ENCODE peak calls at places on chromosomes 5 and 9, in four cellular contexts. F is stomach, V is K562, M is transverse colon. B is an unnamed sample.

GRCh38 chr5:126139086-126139485 is 284.1 kb upstream of the GRAMD2B start:
- DNase-seq in F (no peak), V (no peak), M (no peak), B (no peak)

GRCh38 chr9:81132796-81133195 is 556.6 kb downstream of the TLE1 start:
- DNase-seq in F (no peak), V (no peak), M (no peak), B (no peak)

GRCh38 chr5:61489574-61489973 is 157.5 kb downstream of the ZSWIM6 start:
- DNase-seq in F (no peak), V (no peak), M (no peak), B (no peak)

GRCh38 chr5:44809215-44809955 is 638 bp downstream of the MRPS30 start:
- DNase-seq in F (peak), V (peak), M (peak), B (peak)

GRCh38 chr9:69411931-69412740 is 87.1 kb downstream of the ENTREP1 start:
- DNase-seq in F (no peak), V (no peak), M (no peak), B (no peak)

GRCh38 chr5:34584165-34584564 is 72.0 kb upstream of the RAI14 start:
- DNase-seq in F (no peak), V (no peak), M (no peak), B (no peak)

GRCh38 chr5:115815006-115815692 is 1.3 kb downstream of the CDO1 start:
- DNase-seq in F (no peak), V (no peak), M (no peak), B (no peak)

GRCh38 chr9:133708770-133709611 is 29.2 kb downstream of the SARDH start:
- DNase-seq in F (no peak), V (peak), M (no peak), B (peak)

GRCh38 chr5:161546463-161547301 is at the start of gene GABRB2:
- DNase-seq in F (peak), V (peak), M (peak), B (peak)

GRCh38 chr5:62779010-62779422 is 200.4 kb downstream of the LRRC70 start:
- DNase-seq in F (no peak), V (peak), M (no peak), B (no peak)

GRCh38 chr5:172335721-172336120 is 52.2 kb upstream of the UBTD2 start:
- DNase-seq in F (no peak), V (no peak), M (no peak), B (no peak)

GRCh38 chr9:95852059-95853032 is 23.1 kb upstream of the ERCC6L2 start:
- DNase-seq in F (no peak), V (peak), M (no peak), B (no peak)

GRCh38 chr9:75200892-75201470 is 112.7 kb downstream of the OSTF1 start:
- DNase-seq in F (no peak), V (peak), M (no peak), B (no peak)

GRCh38 chr9:16679327-16679821 is 191.1 kb downstream of the BNC2 start:
- DNase-seq in F (no peak), V (no peak), M (no peak), B (no peak)

GRCh38 chr9:26975728-26976707 is 19.8 kb downstream of the IFT74 start:
- DNase-seq in F (peak), V (no peak), M (peak), B (no peak)

GRCh38 chr9:36045610-36046009 is 8.9 kb downstream of the RECK start:
- DNase-seq in F (no peak), V (no peak), M (no peak), B (no peak)

GRCh38 chr5:76341935-76342334 is 61.1 kb upstream of the IQGAP2 start:
- DNase-seq in F (peak), V (no peak), M (no peak), B (no peak)

GRCh38 chr5:76332102-76332501 is 71.0 kb upstream of the IQGAP2 start:
- DNase-seq in F (peak), V (no peak), M (peak), B (no peak)

GRCh38 chr5:76342474-76342873 is 60.6 kb upstream of the IQGAP2 start:
- DNase-seq in F (no peak), V (no peak), M (no peak), B (no peak)

GRCh38 chr5:76332620-76333170 is 70.4 kb upstream of the IQGAP2 start:
- DNase-seq in F (no peak), V (no peak), M (no peak), B (no peak)

GRCh38 chr5:76337949-76338589 is 65.0 kb upstream of the IQGAP2 start:
- DNase-seq in F (peak), V (peak), M (peak), B (no peak)
- TF ChIP-seq EP300 in F (no peak), V (peak), M (no peak), B (no peak)

GRCh38 chr5:80182802-80183645 is 72.8 kb downstream of the SERINC5 start:
- DNase-seq in F (no peak), V (no peak), M (peak), B (no peak)

GRCh38 chr5:80186634-80187033 is 69.2 kb downstream of the SERINC5 start:
- DNase-seq in F (peak), V (no peak), M (peak), B (no peak)

GRCh38 chr5:80184235-80185023 is 71.4 kb downstream of the SERINC5 start:
- DNase-seq in F (peak), V (peak), M (peak), B (no peak)

GRCh38 chr5:80187274-80187673 is 68.6 kb downstream of the SERINC5 start:
- DNase-seq in F (no peak), V (no peak), M (no peak), B (peak)

GRCh38 chr5:80185095-80185494 is 70.8 kb downstream of the SERINC5 start:
- DNase-seq in F (no peak), V (no peak), M (no peak), B (peak)
- H3K4me3 ChIP-seq in F (no peak), V (no peak), M (no peak), B (no peak)

GRCh38 chr5:149147673-149148072 is 6.4 kb downstream of the ABLIM3 start:
- DNase-seq in F (no peak), V (no peak), M (no peak), B (no peak)
- TF ChIP-seq CTCF in F (no peak), V (no peak), M (no peak), B (no peak)

DNA sequence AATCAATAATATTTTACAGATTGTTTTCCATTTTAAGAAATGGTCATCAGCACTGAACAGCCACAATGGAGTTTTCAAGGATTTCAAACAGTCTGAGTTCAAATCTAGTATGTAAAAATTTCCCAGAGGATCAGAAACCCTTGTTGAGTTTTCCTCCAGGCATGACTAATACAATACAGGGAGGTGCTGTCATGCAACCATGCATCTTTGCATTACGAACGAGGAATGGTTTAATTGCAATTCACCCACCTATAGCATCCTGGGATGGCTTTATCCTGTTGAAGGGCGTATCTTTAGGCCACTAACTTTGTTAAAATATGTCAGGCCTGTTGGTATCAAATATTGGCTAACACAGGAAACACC is 196.4 kb downstream of the EFNA5 start:
- DNase-seq in F (no peak), V (no peak), M (no peak), B (no peak)
- TF ChIP-seq EP300 in F (no peak), V (no peak), M (no peak), B (no peak)

DNA sequence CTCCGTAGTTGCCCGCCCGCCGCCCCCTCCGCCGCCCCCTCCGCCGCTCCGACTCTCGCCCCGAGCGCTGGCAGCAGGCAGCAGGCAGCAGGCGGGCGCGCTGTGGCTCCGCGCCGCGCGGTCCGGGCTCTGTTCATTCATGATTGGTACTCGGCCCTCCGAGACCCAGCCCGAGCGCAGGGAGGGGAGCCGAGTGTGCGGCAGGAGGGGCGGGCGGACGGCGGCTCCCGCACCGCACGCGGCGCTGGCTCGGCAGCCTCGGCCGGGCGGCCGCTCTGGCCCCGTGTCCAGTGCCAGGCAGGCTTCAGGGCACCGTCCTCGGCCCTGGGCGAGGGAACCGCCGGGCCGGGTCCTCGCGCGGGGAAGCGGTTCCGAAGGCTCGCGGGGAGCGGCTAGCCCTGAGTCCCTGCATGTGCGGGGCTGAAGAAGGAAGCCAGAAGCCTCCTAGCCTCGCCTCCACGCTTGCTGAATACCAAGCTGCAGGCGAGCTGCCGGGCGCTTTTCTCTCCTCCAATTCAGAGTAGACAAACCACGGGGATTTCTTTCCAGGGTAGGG is at the start of gene KCNIP1:
- DNase-seq in F (no peak), V (no peak), M (no peak), B (no peak)
- H3K4me3 ChIP-seq in F (peak), V (no peak), M (no peak), B (no peak)

DNA sequence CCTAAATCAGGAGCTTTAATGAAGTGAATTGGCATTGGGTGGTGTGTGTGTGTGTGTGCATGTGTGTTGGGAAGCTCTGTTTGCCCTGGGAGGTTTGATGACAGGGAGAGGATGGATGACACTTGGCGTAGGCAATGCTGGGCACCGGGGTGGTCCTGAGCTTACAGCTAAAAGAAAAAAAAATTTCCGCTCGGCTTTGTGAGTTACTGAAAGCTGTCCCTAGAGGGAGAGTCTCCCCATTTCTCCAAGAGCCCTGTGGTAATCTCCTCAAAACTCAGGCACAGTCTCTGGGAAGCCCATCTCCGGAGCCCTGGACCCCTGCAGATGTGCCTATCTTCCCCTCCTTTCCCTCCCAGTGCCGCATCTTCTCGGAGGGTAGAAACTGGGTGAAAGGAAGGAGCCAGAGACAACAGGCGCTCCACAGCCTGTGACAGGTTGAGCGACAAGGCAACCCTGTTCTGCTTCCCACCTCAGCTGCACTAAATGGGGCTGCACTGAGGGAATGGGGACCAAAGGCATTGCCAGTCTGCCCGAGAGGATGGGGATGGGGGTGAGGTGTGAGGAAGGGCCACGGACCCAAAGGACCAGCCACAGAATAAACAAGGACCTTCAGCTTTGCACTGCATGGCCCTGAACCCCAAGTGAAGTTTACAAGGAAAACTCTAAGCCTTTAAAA is 35.8 kb upstream of the TIFAB start:
- DNase-seq in F (no peak), V (no peak), M (no peak), B (no peak)
- TF ChIP-seq CTCF in F (no peak), V (no peak), M (no peak), B (no peak)

GRCh38 chr9:127733609-127734008 is 1.5 kb downstream of the TOR2A start:
- DNase-seq in F (no peak), V (no peak), M (no peak), B (no peak)

GRCh38 chr9:127734247-127734746 is 797 bp downstream of the TOR2A start:
- DNase-seq in F (no peak), V (peak), M (no peak), B (no peak)

GRCh38 chr9:127735530-127736176 is 559 bp upstream of the TOR2A start:
- DNase-seq in F (no peak), V (no peak), M (no peak), B (no peak)

GRCh38 chr9:127732444-127732843 is 2.6 kb downstream of the TOR2A start:
- DNase-seq in F (no peak), V (no peak), M (no peak), B (no peak)

DNA sequence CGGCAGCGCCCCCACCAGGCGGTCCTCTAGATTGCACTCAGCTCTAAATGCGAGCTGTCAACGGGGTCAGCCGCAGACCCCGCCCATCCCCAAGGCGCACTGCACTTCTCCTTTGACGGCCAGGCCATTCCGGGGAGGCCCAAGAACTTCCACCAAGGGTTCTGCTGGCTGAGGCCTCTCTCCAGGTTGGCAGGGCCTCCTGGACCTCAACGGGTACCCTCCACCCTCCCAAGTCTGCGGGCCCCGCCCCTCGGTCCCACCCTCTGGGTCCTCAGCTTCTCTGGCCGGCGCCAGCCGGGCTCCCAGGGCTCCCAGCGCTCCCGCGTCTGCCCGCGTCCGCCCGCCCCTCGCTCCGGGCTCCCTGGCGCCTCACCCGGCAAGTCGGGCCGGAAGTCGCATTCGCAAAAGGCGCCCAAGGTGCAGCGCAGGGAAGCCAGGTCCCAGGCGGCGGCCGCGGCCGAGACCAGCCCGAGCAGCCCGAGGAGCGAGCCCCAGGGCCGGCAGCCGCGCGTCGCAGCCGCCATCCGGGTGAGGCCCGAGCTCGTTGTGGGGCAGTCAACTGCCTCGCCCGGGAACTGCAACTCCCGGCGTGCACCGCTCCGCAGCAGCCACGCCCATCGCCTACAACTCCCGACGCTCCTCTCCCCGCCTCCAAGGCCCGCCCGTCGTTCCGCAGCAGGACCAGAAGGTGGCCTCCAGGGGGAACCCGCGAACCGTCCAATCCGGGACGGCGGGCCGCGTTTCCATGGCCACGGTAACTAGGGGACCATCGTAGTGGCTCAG is at the start of gene TOR2A:
- DNase-seq in F (peak), V (peak), M (peak), B (peak)
- TF ChIP-seq EP300 in F (no peak), V (no peak), M (no peak), B (no peak)

DNA sequence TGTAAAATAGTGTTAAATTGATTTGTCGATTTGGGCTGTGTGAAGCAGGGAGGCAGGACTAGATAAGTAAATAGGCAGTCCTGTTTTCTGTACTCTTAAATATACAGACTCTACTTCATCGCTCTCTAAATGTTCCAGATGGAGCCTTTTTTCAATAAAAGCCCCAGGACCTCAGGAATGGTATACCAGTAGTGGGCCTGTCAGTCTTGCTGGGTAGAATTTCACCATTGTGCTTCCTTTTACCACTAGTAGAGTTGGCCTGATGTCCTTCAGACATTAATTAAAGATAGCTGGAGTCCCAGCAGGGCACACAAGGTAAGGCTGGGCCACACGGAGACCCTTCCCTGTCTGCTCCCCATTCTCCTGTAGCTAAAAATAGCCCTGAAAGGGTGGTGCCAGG is 6.0 kb downstream of the SNX18 start:
- DNase-seq in F (no peak), V (no peak), M (no peak), B (no peak)
- H3K4me3 ChIP-seq in F (no peak), V (no peak), M (no peak), B (no peak)

DNA sequence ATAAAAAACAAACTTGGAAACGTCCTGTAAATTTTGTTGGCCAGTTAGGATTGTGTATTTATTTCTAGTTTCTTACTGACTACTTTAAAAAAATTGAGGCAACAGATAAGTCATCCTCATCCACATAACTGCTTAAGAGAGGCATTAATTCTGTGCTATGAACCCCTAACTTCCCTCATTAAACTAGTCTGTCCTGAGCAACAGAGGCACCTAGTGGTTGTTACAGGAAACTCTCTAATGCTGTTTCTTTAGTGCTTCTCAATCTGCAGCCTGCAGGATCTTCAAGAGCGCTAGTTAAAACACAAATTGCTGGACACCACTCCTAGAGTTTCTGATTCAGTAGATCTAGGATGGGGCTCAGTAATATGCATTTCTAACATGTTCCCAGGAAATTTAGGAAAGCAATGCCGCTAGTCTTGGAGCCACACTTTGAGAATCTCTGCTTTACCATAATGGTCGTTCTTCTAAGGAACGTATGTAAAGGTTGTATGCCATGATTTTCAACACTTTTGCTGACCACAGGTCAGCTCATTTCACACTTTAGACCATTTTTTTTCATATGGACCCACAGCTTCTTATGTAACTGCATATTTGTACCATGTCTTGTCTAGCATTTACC is 410.1 kb upstream of the SMARCA2 start:
- DNase-seq in F (no peak), V (no peak), M (no peak), B (no peak)
- TF ChIP-seq CTCF in F (peak), V (no peak), M (peak), B (no peak)

B was measured in ovary.